ENCODE peak calls at places on chromosomes 6 and 20, in four cellular contexts. One of them, this sample, is unnamed.

GRCh38 chr6:23222724-23223123 is 653.4 kb downstream of the HDGFL1 start:
- DNase-seq in astrocyte of the spinal cord: no peak
- DNase-seq in colonic mucosa: no peak
- DNase-seq in endothelial cell: no peak
- DNase-seq in this sample: no peak

GRCh38 chr20:646107-646867 is 6.7 kb downstream of the SRXN1 start:
- DNase-seq in astrocyte of the spinal cord: no peak
- DNase-seq in colonic mucosa: no peak
- DNase-seq in endothelial cell: no peak
- DNase-seq in this sample: no peak

GRCh38 chr6:141580988-141581387 is 551.7 kb upstream of the GJE1 start:
- DNase-seq in endothelial cell: no peak
- DNase-seq in colonic mucosa: no peak
- DNase-seq in astrocyte of the spinal cord: peak; percentile 66
- DNase-seq in this sample: no peak

GRCh38 chr20:9916776-9917175 is 77.9 kb upstream of the PAK5 start:
- DNase-seq in endothelial cell: no peak
- DNase-seq in colonic mucosa: no peak
- DNase-seq in astrocyte of the spinal cord: no peak
- DNase-seq in this sample: no peak

GRCh38 chr20:47143658-47144057 is 212.8 kb downstream of the ZMYND8 start:
- DNase-seq in colonic mucosa: no peak
- DNase-seq in endothelial cell: no peak
- DNase-seq in astrocyte of the spinal cord: no peak
- DNase-seq in this sample: no peak

GRCh38 chr6:131103296-131103695 is 32.0 kb upstream of the AKAP7 start:
- DNase-seq in colonic mucosa: no peak
- DNase-seq in endothelial cell: no peak
- DNase-seq in astrocyte of the spinal cord: peak; percentile 87
- DNase-seq in this sample: no peak

GRCh38 chr20:46222521-46223007 is 85.7 kb downstream of the CDH22 start:
- DNase-seq in astrocyte of the spinal cord: no peak
- DNase-seq in endothelial cell: no peak
- DNase-seq in colonic mucosa: no peak
- DNase-seq in this sample: no peak

GRCh38 chr20:51938557-51939324 is 136.4 kb upstream of the SALL4 start:
- DNase-seq in endothelial cell: no peak
- DNase-seq in colonic mucosa: no peak
- DNase-seq in astrocyte of the spinal cord: no peak
- DNase-seq in this sample: no peak

GRCh38 chr20:2752631-2753455 is 47.6 kb downstream of the CPXM1 start:
- DNase-seq in astrocyte of the spinal cord: peak; percentile 37
- DNase-seq in colonic mucosa: peak; percentile 42
- DNase-seq in endothelial cell: peak; percentile 62
- DNase-seq in this sample: no peak

GRCh38 chr20:4740774-4741431 is 19.2 kb downstream of the PRND start:
- DNase-seq in astrocyte of the spinal cord: peak; percentile 26
- DNase-seq in colonic mucosa: peak; percentile 48
- DNase-seq in endothelial cell: peak; percentile 62
- DNase-seq in this sample: peak; percentile 85

GRCh38 chr6:135331002-135331401 is 149.9 kb downstream of the MYB start:
- DNase-seq in astrocyte of the spinal cord: peak; percentile 43
- DNase-seq in colonic mucosa: no peak
- DNase-seq in endothelial cell: no peak
- DNase-seq in this sample: no peak

GRCh38 chr6:9825526-9825925 is 589.3 kb downstream of the TFAP2A start:
- DNase-seq in colonic mucosa: no peak
- DNase-seq in astrocyte of the spinal cord: no peak
- DNase-seq in endothelial cell: no peak
- DNase-seq in this sample: no peak

GRCh38 chr6:28137458-28138020 is 4.1 kb upstream of the ZKSCAN8 start:
- DNase-seq in endothelial cell: no peak
- DNase-seq in astrocyte of the spinal cord: no peak
- DNase-seq in colonic mucosa: no peak
- DNase-seq in this sample: no peak

GRCh38 chr20:40017765-40018164 is 671.3 kb downstream of the MAFB start:
- DNase-seq in endothelial cell: no peak
- DNase-seq in astrocyte of the spinal cord: no peak
- DNase-seq in colonic mucosa: no peak
- DNase-seq in this sample: no peak

GRCh38 chr6:164057876-164058275 is 643.4 kb downstream of the QKI start:
- DNase-seq in colonic mucosa: no peak
- DNase-seq in astrocyte of the spinal cord: no peak
- DNase-seq in endothelial cell: no peak
- DNase-seq in this sample: no peak

GRCh38 chr6:14476793-14477531 is 359.4 kb downstream of the CD83 start:
- DNase-seq in astrocyte of the spinal cord: peak; percentile 81
- DNase-seq in endothelial cell: no peak
- DNase-seq in colonic mucosa: peak; percentile 64
- DNase-seq in this sample: no peak

GRCh38 chr6:142207265-142207877 is 60.3 kb downstream of the VTA1 start:
- DNase-seq in astrocyte of the spinal cord: peak; percentile 62
- DNase-seq in colonic mucosa: peak; percentile 54
- DNase-seq in endothelial cell: peak; percentile 52
- DNase-seq in this sample: no peak

GRCh38 chr6:38688579-38689087 is 14.3 kb downstream of the GLO1 start:
- DNase-seq in astrocyte of the spinal cord: no peak
- DNase-seq in colonic mucosa: peak; percentile 26
- DNase-seq in endothelial cell: no peak
- DNase-seq in this sample: no peak

GRCh38 chr20:17990278-17990972 is 21.6 kb downstream of the MGME1 start:
- DNase-seq in endothelial cell: no peak
- DNase-seq in astrocyte of the spinal cord: no peak
- DNase-seq in colonic mucosa: no peak
- DNase-seq in this sample: no peak

GRCh38 chr6:52415917-52416628 is 4.1 kb upstream of the EFHC1 start:
- DNase-seq in colonic mucosa: no peak
- DNase-seq in astrocyte of the spinal cord: no peak
- DNase-seq in endothelial cell: no peak
- DNase-seq in this sample: no peak

GRCh38 chr6:18307006-18307405 is 42.7 kb upstream of the DEK start:
- DNase-seq in astrocyte of the spinal cord: peak; percentile 37
- DNase-seq in endothelial cell: no peak
- DNase-seq in colonic mucosa: no peak
- DNase-seq in this sample: no peak

GRCh38 chr6:12806811-12807210 is 90.2 kb downstream of the PHACTR1 start:
- DNase-seq in colonic mucosa: no peak
- DNase-seq in endothelial cell: no peak
- DNase-seq in astrocyte of the spinal cord: no peak
- DNase-seq in this sample: no peak

GRCh38 chr6:86154852-86155251 is 512.2 kb upstream of the SYNCRIP start:
- DNase-seq in endothelial cell: no peak
- DNase-seq in colonic mucosa: no peak
- DNase-seq in astrocyte of the spinal cord: no peak
- DNase-seq in this sample: no peak

GRCh38 chr6:150544793-150545192 is 54.9 kb upstream of the PLEKHG1 start:
- DNase-seq in astrocyte of the spinal cord: no peak
- DNase-seq in colonic mucosa: no peak
- DNase-seq in endothelial cell: no peak
- DNase-seq in this sample: no peak

GRCh38 chr6:29071831-29072723 is 15.0 kb downstream of the OR2B3 start:
- DNase-seq in astrocyte of the spinal cord: peak; percentile 1
- DNase-seq in colonic mucosa: peak; percentile 20
- DNase-seq in endothelial cell: peak; percentile 52
- DNase-seq in this sample: no peak

GRCh38 chr6:163992701-163993100 is 578.2 kb downstream of the QKI start:
- DNase-seq in astrocyte of the spinal cord: no peak
- DNase-seq in colonic mucosa: no peak
- DNase-seq in endothelial cell: no peak
- DNase-seq in this sample: no peak

GRCh38 chr6:21593927-21594421 is 423 bp downstream of the SOX4 start:
- DNase-seq in astrocyte of the spinal cord: peak; percentile 77
- DNase-seq in endothelial cell: peak; percentile 19
- DNase-seq in colonic mucosa: peak; percentile 44
- DNase-seq in this sample: no peak

GRCh38 chr6:158818580-158819212 is 472 bp downstream of the EZR start:
- DNase-seq in endothelial cell: peak; percentile 67
- DNase-seq in colonic mucosa: peak; percentile 72
- DNase-seq in astrocyte of the spinal cord: peak; percentile 65
- DNase-seq in this sample: peak; percentile 88

GRCh38 chr20:46073443-46073842 is 16.3 kb downstream of the NCOA5 start:
- DNase-seq in colonic mucosa: no peak
- DNase-seq in endothelial cell: no peak
- DNase-seq in astrocyte of the spinal cord: no peak
- DNase-seq in this sample: no peak

GRCh38 chr6:170522565-170523183 is 30.4 kb downstream of the PSMB1 start:
- DNase-seq in endothelial cell: peak; percentile 29
- DNase-seq in astrocyte of the spinal cord: no peak
- DNase-seq in colonic mucosa: no peak
- DNase-seq in this sample: no peak
- TF ChIP-seq CTCF in endothelial cell: no peak
- TF ChIP-seq CTCF in astrocyte of the spinal cord: peak; percentile 59
- TF ChIP-seq CTCF in colonic mucosa: no peak
- TF ChIP-seq CTCF in this sample: peak; percentile 49

DNA sequence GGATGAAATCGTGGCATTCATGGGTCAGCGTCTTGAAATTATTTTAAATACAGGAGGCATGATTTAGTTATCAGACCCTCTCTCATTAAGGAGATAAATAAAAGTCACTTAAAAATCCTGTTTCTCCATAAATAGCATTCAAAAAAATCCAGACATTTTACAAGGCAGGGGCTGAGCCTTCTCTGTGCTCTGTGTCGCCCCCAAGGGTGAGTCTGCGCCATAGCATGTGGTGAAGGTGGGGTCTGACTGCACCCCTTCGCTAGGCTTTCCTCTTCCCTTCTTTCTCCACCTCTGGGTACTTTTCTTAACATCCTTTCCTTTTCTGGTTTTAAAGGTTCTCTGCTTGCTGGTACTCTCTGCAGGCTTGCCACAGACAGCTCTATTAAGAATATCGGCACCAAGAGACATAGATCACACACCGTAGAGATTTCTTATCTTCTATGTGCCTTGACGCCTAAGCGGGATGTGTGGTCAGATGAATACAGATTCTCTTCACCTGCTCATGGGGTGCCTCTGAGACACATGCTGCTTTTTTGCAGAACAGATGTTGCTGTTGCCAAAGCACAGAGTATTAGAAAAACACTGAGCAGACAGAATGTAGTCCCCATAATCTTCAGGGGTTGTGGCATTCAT is 20.1 kb upstream of the FAM209A start:
- DNase-seq in colonic mucosa: no peak
- DNase-seq in astrocyte of the spinal cord: no peak
- DNase-seq in endothelial cell: peak; percentile 47
- DNase-seq in this sample: no peak
- TF ChIP-seq CTCF in colonic mucosa: peak; percentile 9
- TF ChIP-seq CTCF in astrocyte of the spinal cord: peak; percentile 74
- TF ChIP-seq CTCF in endothelial cell: peak; percentile 59
- TF ChIP-seq CTCF in this sample: peak; percentile 49

GRCh38 chr6:105786890-105787655 is 299.1 kb upstream of the PRDM1 start:
- DNase-seq in colonic mucosa: no peak
- DNase-seq in endothelial cell: no peak
- DNase-seq in astrocyte of the spinal cord: no peak
- DNase-seq in this sample: no peak
- TF ChIP-seq CTCF in colonic mucosa: no peak
- TF ChIP-seq CTCF in endothelial cell: no peak
- TF ChIP-seq CTCF in astrocyte of the spinal cord: no peak
- TF ChIP-seq CTCF in this sample: no peak

GRCh38 chr6:108562503-108562993 is 1.8 kb downstream of the FOXO3 start:
- DNase-seq in endothelial cell: peak; percentile 63
- DNase-seq in astrocyte of the spinal cord: peak; percentile 73
- DNase-seq in colonic mucosa: peak; percentile 84
- DNase-seq in this sample: no peak
- TF ChIP-seq CTCF in endothelial cell: no peak
- TF ChIP-seq CTCF in astrocyte of the spinal cord: no peak
- TF ChIP-seq CTCF in colonic mucosa: no peak
- TF ChIP-seq CTCF in this sample: no peak

DNA sequence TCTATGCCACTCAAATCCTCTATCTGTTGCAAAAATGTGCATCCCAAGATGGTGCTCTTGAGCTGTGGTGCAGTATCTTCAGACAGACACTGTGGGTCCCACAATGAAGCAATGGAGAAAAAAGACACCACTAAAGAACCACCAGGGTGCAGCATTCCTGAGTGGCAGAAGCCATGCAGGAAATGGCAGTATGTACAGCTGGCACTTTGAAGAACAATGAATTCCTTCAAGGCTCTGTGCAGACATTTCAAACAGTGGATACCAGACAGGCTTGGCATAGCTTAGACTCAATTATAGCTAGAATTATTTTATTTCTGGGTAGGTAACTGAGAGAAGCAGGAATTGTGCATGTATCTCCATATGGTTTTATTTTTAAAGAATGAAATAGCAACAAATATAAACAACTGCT is 24.0 kb upstream of the HDAC2 start:
- DNase-seq in astrocyte of the spinal cord: peak; percentile 92
- DNase-seq in endothelial cell: peak; percentile 66
- DNase-seq in colonic mucosa: peak; percentile 55
- DNase-seq in this sample: no peak
- TF ChIP-seq CTCF in astrocyte of the spinal cord: peak; percentile 87
- TF ChIP-seq CTCF in endothelial cell: peak; percentile 65
- TF ChIP-seq CTCF in colonic mucosa: peak; percentile 37
- TF ChIP-seq CTCF in this sample: peak; percentile 90

DNA sequence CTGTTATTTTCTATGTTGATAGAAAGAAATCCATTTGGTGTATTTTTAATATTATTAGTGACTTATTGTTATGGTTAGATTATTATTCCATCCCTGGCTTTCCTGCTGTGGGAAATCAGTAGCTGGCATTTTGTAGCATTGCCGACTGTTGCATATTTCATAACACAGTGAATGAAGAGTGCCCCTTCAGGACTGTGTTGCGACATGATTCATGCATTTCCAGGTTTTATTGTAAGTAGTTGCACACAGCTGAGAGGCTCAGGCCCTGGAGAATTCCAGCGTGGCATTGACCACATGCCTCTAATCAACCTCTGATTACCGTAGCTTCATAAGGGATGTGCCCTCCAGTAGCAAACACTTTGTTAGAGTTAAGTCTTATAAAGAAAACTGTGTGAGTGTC is 263.9 kb downstream of the FARS2 start:
- DNase-seq in astrocyte of the spinal cord: no peak
- DNase-seq in endothelial cell: no peak
- DNase-seq in colonic mucosa: no peak
- DNase-seq in this sample: no peak
- TF ChIP-seq CTCF in astrocyte of the spinal cord: no peak
- TF ChIP-seq CTCF in endothelial cell: no peak
- TF ChIP-seq CTCF in colonic mucosa: no peak
- TF ChIP-seq CTCF in this sample: no peak

DNA sequence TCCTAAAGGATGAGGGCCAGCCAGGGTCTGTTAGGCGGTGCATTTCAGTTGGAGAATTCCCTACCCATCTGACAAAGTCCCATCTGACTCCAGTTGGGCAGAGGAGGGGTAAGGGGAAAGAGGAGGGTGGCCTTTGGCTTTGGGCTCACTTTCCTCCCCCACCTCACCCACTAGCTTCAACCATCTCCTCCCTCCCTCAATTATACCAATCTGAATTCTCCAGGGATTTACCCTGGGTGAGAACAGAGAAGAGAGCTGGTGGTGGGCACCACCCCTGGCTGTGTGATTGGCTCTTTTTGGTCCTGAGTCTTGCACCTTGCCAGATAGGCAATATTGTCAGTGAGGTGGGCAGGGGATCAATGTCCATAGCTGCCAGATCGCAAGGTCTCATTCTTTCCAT is 3.2 kb downstream of the HMGA1 start:
- DNase-seq in astrocyte of the spinal cord: no peak
- DNase-seq in colonic mucosa: no peak
- DNase-seq in endothelial cell: no peak
- DNase-seq in this sample: no peak
- TF ChIP-seq CTCF in astrocyte of the spinal cord: no peak
- TF ChIP-seq CTCF in colonic mucosa: no peak
- TF ChIP-seq CTCF in endothelial cell: no peak
- TF ChIP-seq CTCF in this sample: no peak

This sample was measured in osteocyte.